ENCODE peak calls at places on chromosomes 11 and 22, in nine cellular contexts. N is fibroblast of the aortic adventitia, L is suprapubic skin, P is fibroblast of lung, X is left ventricle myocardium inferior, O is left lung, F is kidney epithelial cell, B is astrocyte of the spinal cord, G is mammary epithelial cell. W is an unnamed sample.
A peak's percentile ranks its signal among the peaks of the same experiment; 100 is the strongest.

GRCh38 chr11:72005347-72006260 is 6.9 kb downstream of the IL18BP start:
- DNase-seq in N (no peak), L (peak; percentile 54), P (no peak), X (no peak), O (no peak), F (no peak), B (no peak), G (no peak), W (no peak)

GRCh38 chr11:128536521-128536920 is 50.8 kb downstream of the ETS1 start:
- DNase-seq in N (no peak), L (no peak), P (no peak), X (no peak), O (no peak), F (no peak), B (no peak), G (no peak), W (no peak)

GRCh38 chr11:33290319-33290718 is 33.1 kb downstream of the HIPK3 start:
- DNase-seq in N (no peak), L (no peak), P (no peak), X (no peak), O (no peak), F (no peak), B (no peak), G (no peak), W (no peak)

GRCh38 chr11:119493712-119494111 is 70.7 kb upstream of the THY1 start:
- DNase-seq in N (peak; percentile 36), L (no peak), P (peak; percentile 25), X (no peak), O (peak; percentile 48), F (no peak), B (no peak), G (peak; percentile 43), W (peak; percentile 81)

GRCh38 chr11:2526808-2527381 is 82.1 kb downstream of the KCNQ1 start:
- DNase-seq in N (no peak), L (peak; percentile 65), P (no peak), X (peak; percentile 37), O (peak; percentile 80), F (no peak), B (no peak), G (no peak), W (no peak)

GRCh38 chr11:60078021-60078420 is 10.4 kb upstream of the MS4A2 start:
- DNase-seq in N (no peak), L (no peak), P (no peak), X (no peak), O (no peak), F (no peak), B (no peak), G (no peak), W (no peak)

GRCh38 chr22:19900707-19901436 is 40.7 kb upstream of the COMT start:
- DNase-seq in N (no peak), L (no peak), P (no peak), X (no peak), O (no peak), F (no peak), B (no peak), G (no peak), W (no peak)

GRCh38 chr11:96199563-96200025 is 143.4 kb downstream of the MAML2 start:
- DNase-seq in N (peak; percentile 60), L (no peak), P (peak; percentile 90), X (no peak), O (no peak), F (no peak), B (peak; percentile 84), G (no peak), W (peak; percentile 94)

GRCh38 chr11:68816251-68816776 is 25.4 kb downstream of the CPT1A start:
- DNase-seq in N (no peak), L (no peak), P (no peak), X (no peak), O (no peak), F (no peak), B (no peak), G (no peak), W (no peak)

GRCh38 chr11:21446939-21447590 is 745.8 kb upstream of the ANO5 start:
- DNase-seq in N (no peak), L (no peak), P (no peak), X (no peak), O (no peak), F (no peak), B (no peak), G (no peak), W (peak; percentile 3)

GRCh38 chr22:37260939-37261338 is 16.9 kb upstream of the RAC2 start:
- DNase-seq in N (peak; percentile 55), L (no peak), P (peak; percentile 40), X (peak; percentile 55), O (peak; percentile 58), F (no peak), B (peak; percentile 38), G (peak; percentile 35), W (peak; percentile 60)

GRCh38 chr22:22884010-22884887 is 3.4 kb upstream of the IGLL5 start:
- DNase-seq in N (peak; percentile 63), L (no peak), P (peak; percentile 12), X (peak; percentile 37), O (peak; percentile 59), F (peak; percentile 10), B (peak; percentile 13), G (peak; percentile 37), W (peak; percentile 45)

GRCh38 chr11:20443596-20443995 is 56.1 kb downstream of the PRMT3 start:
- DNase-seq in N (peak; percentile 35), L (no peak), P (peak; percentile 5), X (no peak), O (no peak), F (no peak), B (peak; percentile 38), G (peak; percentile 4), W (peak; percentile 36)

GRCh38 chr11:125874556-125875124 is 12.8 kb upstream of the HYLS1 start:
- DNase-seq in N (peak; percentile 90), L (no peak), P (peak; percentile 49), X (peak; percentile 25), O (no peak), F (no peak), B (peak; percentile 67), G (peak; percentile 44), W (peak; percentile 73)

GRCh38 chr11:44556735-44557409 is 8.6 kb upstream of the CD82 start:
- DNase-seq in N (peak; percentile 71), L (no peak), P (peak; percentile 31), X (peak; percentile 62), O (peak; percentile 60), F (no peak), B (peak; percentile 63), G (no peak), W (peak; percentile 59)

GRCh38 chr22:42500836-42501179 is 18.8 kb downstream of the RRP7A start:
- DNase-seq in N (no peak), L (no peak), P (no peak), X (peak; percentile 25), O (no peak), F (no peak), B (no peak), G (no peak), W (no peak)
- TF ChIP-seq CTCF in N (no peak), L (no peak), P (no peak), X (no peak), O (no peak), F (no peak), B (no peak), G (no peak), W (no peak)

DNA sequence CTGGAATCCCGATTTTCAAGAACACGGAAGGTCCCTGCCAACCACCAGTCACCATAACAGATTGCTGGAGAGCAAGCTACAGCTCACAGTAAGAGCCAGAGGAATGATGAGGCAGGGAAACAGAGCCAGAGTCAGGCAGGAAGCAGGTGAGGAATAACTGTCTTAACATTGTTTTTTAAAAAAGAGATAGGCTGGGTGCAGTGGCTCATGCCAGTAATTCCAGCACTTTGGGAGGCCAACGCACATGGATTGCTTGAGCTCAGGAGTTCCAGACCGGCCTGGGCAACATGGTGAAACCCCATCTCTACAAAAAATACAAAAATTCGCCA is 13.5 kb upstream of the CASTOR1 start:
- DNase-seq in N (no peak), L (no peak), P (peak; percentile 25), X (no peak), O (no peak), F (no peak), B (no peak), G (peak; percentile 40), W (peak; percentile 45)
- H3K4me3 ChIP-seq in N (no peak overlapping the region), L (no peak overlapping the region), P (no peak overlapping the region), X (no peak overlapping the region), O (no peak overlapping the region), F (no peak overlapping the region), B (no peak overlapping the region), G (no peak overlapping the region), W (no peak overlapping the region)

GRCh38 chr22:25702046-25702445 is 39.9 kb upstream of the MYO18B start:
- DNase-seq in N (peak; percentile 55), L (no peak), P (peak; percentile 19), X (no peak), O (no peak), F (peak; percentile 1), B (peak; percentile 50), G (peak; percentile 2), W (peak; percentile 15)

GRCh38 chr22:25698461-25698860 is 43.5 kb upstream of the MYO18B start:
- DNase-seq in N (no peak), L (no peak), P (no peak), X (no peak), O (no peak), F (no peak), B (no peak), G (no peak), W (no peak)

GRCh38 chr22:25702571-25703167 is 39.3 kb upstream of the MYO18B start:
- DNase-seq in N (no peak), L (no peak), P (no peak), X (no peak), O (no peak), F (no peak), B (no peak), G (peak; percentile 75), W (peak; percentile 80)

GRCh38 chr22:25698986-25699385 is 43.0 kb upstream of the MYO18B start:
- DNase-seq in N (no peak), L (no peak), P (no peak), X (no peak), O (no peak), F (no peak), B (no peak), G (no peak), W (no peak)

DNA sequence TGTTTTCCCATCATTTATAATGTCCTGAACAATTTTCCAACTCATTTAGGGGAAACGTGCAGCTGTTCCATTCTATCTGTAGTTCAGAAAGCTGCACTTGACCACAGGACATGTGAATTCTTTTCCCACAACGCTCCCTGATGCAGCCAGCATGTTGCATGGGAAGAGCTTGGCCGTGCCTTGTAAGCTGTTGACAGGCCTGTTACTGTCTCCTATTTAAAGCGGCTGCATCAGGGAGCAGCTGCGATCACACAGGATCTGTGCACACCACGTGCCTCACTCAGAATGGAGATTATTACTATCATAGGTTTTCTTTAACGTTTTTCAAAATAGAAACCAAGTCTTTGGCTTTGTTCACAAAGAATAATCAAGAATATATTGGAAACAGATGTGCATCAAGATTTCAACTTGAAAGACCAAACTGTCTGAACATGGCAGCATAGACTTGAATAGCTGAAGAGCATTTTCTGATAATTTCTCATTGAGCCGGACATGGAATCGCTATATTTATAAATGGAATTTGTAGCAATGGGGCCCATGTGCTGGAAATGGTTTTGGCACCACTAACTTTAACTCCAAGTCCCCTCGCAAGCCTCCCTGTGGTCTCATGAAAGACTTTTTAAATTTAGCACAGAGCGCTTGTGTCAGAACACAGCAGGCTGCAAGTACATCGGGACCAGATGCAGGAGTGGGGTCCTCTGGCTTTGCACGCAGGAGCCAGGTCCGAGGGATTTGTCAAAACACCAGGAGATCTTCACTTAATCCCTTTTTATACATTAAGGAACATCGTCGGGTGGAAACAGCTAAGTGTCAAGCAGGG is 40.8 kb upstream of the MYO18B start:
- DNase-seq in N (peak; percentile 78), L (no peak), P (peak; percentile 23), X (peak; percentile 39), O (peak; percentile 51), F (no peak), B (peak; percentile 27), G (no peak), W (no peak)
- TF ChIP-seq CTCF in N (no peak), L (no peak), P (no peak), X (no peak), O (no peak), F (no peak), B (no peak), G (no peak), W (no peak)

GRCh38 chr11:12287009-12287373 is 90.4 kb upstream of the PARVA start:
- DNase-seq in N (peak; percentile 97), L (peak; percentile 51), P (peak; percentile 98), X (no peak), O (peak; percentile 54), F (peak; percentile 89), B (peak; percentile 98), G (peak; percentile 78), W (peak; percentile 84)
- H3K4me3 ChIP-seq in N (peak overlapping the region; percentile 60), L (no peak overlapping the region), P (no peak overlapping the region), X (no peak overlapping the region), O (no peak overlapping the region), F (no peak overlapping the region), B (peak overlapping the region; percentile 34), G (no peak overlapping the region), W (no peak overlapping the region)

W was measured in epithelial cell of esophagus.